ENCODE peak calls at places on chromosomes 11 and 22, in seven cellular contexts. One of them, this sample, is unnamed.

GRCh38 chr11:26199341-26199740 is 132.6 kb upstream of the ANO3 start:
- DNase-seq in NCI-H1436: no peak
- DNase-seq in T-helper 9 cell: no peak
- DNase-seq in NCI-H748 treated with DMSO at 0.1 percent for 48 hours: no peak
- DNase-seq in right lobe of liver: no peak
- DNase-seq in germinal center: no peak
- DNase-seq in stimulated activated CD8-positive, alpha-beta memory T cell treated with anti-CD3 and anti-CD28 coated beads, Interleukin-15, amount 100 ng/mL, for 1 hour: no peak
- DNase-seq in this sample: no peak

GRCh38 chr22:42080287-42080686 is 787 bp downstream of the SMDT1 start:
- DNase-seq in NCI-H748 treated with DMSO at 0.1 percent for 48 hours: no peak
- DNase-seq in right lobe of liver: no peak
- DNase-seq in T-helper 9 cell: no peak
- DNase-seq in germinal center: no peak
- DNase-seq in NCI-H1436: no peak
- DNase-seq in stimulated activated CD8-positive, alpha-beta memory T cell treated with anti-CD3 and anti-CD28 coated beads, Interleukin-15, amount 100 ng/mL, for 1 hour: no peak
- DNase-seq in this sample: no peak

GRCh38 chr11:77196961-77197360 is 68.9 kb downstream of the MYO7A start:
- DNase-seq in right lobe of liver: peak
- DNase-seq in T-helper 9 cell: no peak
- DNase-seq in stimulated activated CD8-positive, alpha-beta memory T cell treated with anti-CD3 and anti-CD28 coated beads, Interleukin-15, amount 100 ng/mL, for 1 hour: no peak
- DNase-seq in germinal center: no peak
- DNase-seq in NCI-H748 treated with DMSO at 0.1 percent for 48 hours: no peak
- DNase-seq in NCI-H1436: no peak
- DNase-seq in this sample: no peak

GRCh38 chr11:62680825-62681240 is 2.0 kb upstream of the UBXN1 start:
- DNase-seq in stimulated activated CD8-positive, alpha-beta memory T cell treated with anti-CD3 and anti-CD28 coated beads, Interleukin-15, amount 100 ng/mL, for 1 hour: no peak
- DNase-seq in germinal center: peak
- DNase-seq in NCI-H748 treated with DMSO at 0.1 percent for 48 hours: no peak
- DNase-seq in NCI-H1436: peak
- DNase-seq in right lobe of liver: no peak
- DNase-seq in T-helper 9 cell: no peak
- DNase-seq in this sample: peak

GRCh38 chr11:78961938-78962701 is 387.5 kb upstream of the NARS2 start:
- DNase-seq in NCI-H748 treated with DMSO at 0.1 percent for 48 hours: peak
- DNase-seq in NCI-H1436: peak
- DNase-seq in stimulated activated CD8-positive, alpha-beta memory T cell treated with anti-CD3 and anti-CD28 coated beads, Interleukin-15, amount 100 ng/mL, for 1 hour: no peak
- DNase-seq in T-helper 9 cell: no peak
- DNase-seq in right lobe of liver: no peak
- DNase-seq in germinal center: peak
- DNase-seq in this sample: no peak

GRCh38 chr11:6968816-6969215 is 42.6 kb downstream of the ZNF215 start:
- DNase-seq in right lobe of liver: no peak
- DNase-seq in NCI-H1436: no peak
- DNase-seq in NCI-H748 treated with DMSO at 0.1 percent for 48 hours: no peak
- DNase-seq in T-helper 9 cell: no peak
- DNase-seq in germinal center: no peak
- DNase-seq in stimulated activated CD8-positive, alpha-beta memory T cell treated with anti-CD3 and anti-CD28 coated beads, Interleukin-15, amount 100 ng/mL, for 1 hour: no peak
- DNase-seq in this sample: no peak

GRCh38 chr11:65642014-65642671 is 4.2 kb downstream of the SIPA1 start:
- DNase-seq in NCI-H748 treated with DMSO at 0.1 percent for 48 hours: no peak
- DNase-seq in germinal center: no peak
- DNase-seq in stimulated activated CD8-positive, alpha-beta memory T cell treated with anti-CD3 and anti-CD28 coated beads, Interleukin-15, amount 100 ng/mL, for 1 hour: no peak
- DNase-seq in T-helper 9 cell: no peak
- DNase-seq in NCI-H1436: no peak
- DNase-seq in right lobe of liver: peak
- DNase-seq in this sample: no peak

GRCh38 chr22:38740754-38741153 is 15.0 kb downstream of the SUN2 start:
- DNase-seq in T-helper 9 cell: no peak
- DNase-seq in NCI-H748 treated with DMSO at 0.1 percent for 48 hours: no peak
- DNase-seq in right lobe of liver: peak
- DNase-seq in stimulated activated CD8-positive, alpha-beta memory T cell treated with anti-CD3 and anti-CD28 coated beads, Interleukin-15, amount 100 ng/mL, for 1 hour: no peak
- DNase-seq in NCI-H1436: no peak
- DNase-seq in germinal center: no peak
- DNase-seq in this sample: no peak

GRCh38 chr11:40129276-40129675 is 1330.2 kb downstream of the LRRC4C start:
- DNase-seq in right lobe of liver: no peak
- DNase-seq in stimulated activated CD8-positive, alpha-beta memory T cell treated with anti-CD3 and anti-CD28 coated beads, Interleukin-15, amount 100 ng/mL, for 1 hour: no peak
- DNase-seq in T-helper 9 cell: no peak
- DNase-seq in NCI-H748 treated with DMSO at 0.1 percent for 48 hours: peak
- DNase-seq in germinal center: no peak
- DNase-seq in NCI-H1436: peak
- DNase-seq in this sample: no peak

GRCh38 chr11:26960265-26960664 is 33.6 kb upstream of the FIBIN start:
- DNase-seq in NCI-H748 treated with DMSO at 0.1 percent for 48 hours: no peak
- DNase-seq in right lobe of liver: no peak
- DNase-seq in germinal center: no peak
- DNase-seq in T-helper 9 cell: no peak
- DNase-seq in stimulated activated CD8-positive, alpha-beta memory T cell treated with anti-CD3 and anti-CD28 coated beads, Interleukin-15, amount 100 ng/mL, for 1 hour: no peak
- DNase-seq in NCI-H1436: no peak
- DNase-seq in this sample: no peak

GRCh38 chr11:62127426-62127825 is 3.6 kb downstream of the INCENP start:
- DNase-seq in germinal center: no peak
- DNase-seq in T-helper 9 cell: no peak
- DNase-seq in NCI-H1436: no peak
- DNase-seq in NCI-H748 treated with DMSO at 0.1 percent for 48 hours: no peak
- DNase-seq in stimulated activated CD8-positive, alpha-beta memory T cell treated with anti-CD3 and anti-CD28 coated beads, Interleukin-15, amount 100 ng/mL, for 1 hour: no peak
- DNase-seq in right lobe of liver: no peak
- DNase-seq in this sample: no peak

GRCh38 chr11:85551881-85552280 is 75.3 kb downstream of the DLG2 start:
- DNase-seq in NCI-H748 treated with DMSO at 0.1 percent for 48 hours: no peak
- DNase-seq in stimulated activated CD8-positive, alpha-beta memory T cell treated with anti-CD3 and anti-CD28 coated beads, Interleukin-15, amount 100 ng/mL, for 1 hour: no peak
- DNase-seq in germinal center: no peak
- DNase-seq in NCI-H1436: no peak
- DNase-seq in right lobe of liver: no peak
- DNase-seq in T-helper 9 cell: no peak
- DNase-seq in this sample: no peak

GRCh38 chr22:44648085-44648820 is 53.8 kb upstream of the PRR5 start:
- DNase-seq in right lobe of liver: peak
- DNase-seq in NCI-H1436: no peak
- DNase-seq in T-helper 9 cell: no peak
- DNase-seq in stimulated activated CD8-positive, alpha-beta memory T cell treated with anti-CD3 and anti-CD28 coated beads, Interleukin-15, amount 100 ng/mL, for 1 hour: no peak
- DNase-seq in NCI-H748 treated with DMSO at 0.1 percent for 48 hours: no peak
- DNase-seq in germinal center: no peak
- DNase-seq in this sample: no peak

GRCh38 chr11:66614073-66614472 is 2.4 kb upstream of the RBM14 start:
- DNase-seq in germinal center: no peak
- DNase-seq in NCI-H1436: no peak
- DNase-seq in NCI-H748 treated with DMSO at 0.1 percent for 48 hours: no peak
- DNase-seq in T-helper 9 cell: no peak
- DNase-seq in stimulated activated CD8-positive, alpha-beta memory T cell treated with anti-CD3 and anti-CD28 coated beads, Interleukin-15, amount 100 ng/mL, for 1 hour: no peak
- DNase-seq in right lobe of liver: peak
- DNase-seq in this sample: no peak

GRCh38 chr11:34192481-34193401 is 87.3 kb downstream of the NAT10 start:
- DNase-seq in germinal center: no peak
- DNase-seq in T-helper 9 cell: no peak
- DNase-seq in stimulated activated CD8-positive, alpha-beta memory T cell treated with anti-CD3 and anti-CD28 coated beads, Interleukin-15, amount 100 ng/mL, for 1 hour: no peak
- DNase-seq in NCI-H1436: no peak
- DNase-seq in NCI-H748 treated with DMSO at 0.1 percent for 48 hours: no peak
- DNase-seq in right lobe of liver: no peak
- DNase-seq in this sample: no peak

GRCh38 chr11:22666700-22667439 is 459 bp downstream of the GAS2 start:
- DNase-seq in T-helper 9 cell: no peak
- DNase-seq in stimulated activated CD8-positive, alpha-beta memory T cell treated with anti-CD3 and anti-CD28 coated beads, Interleukin-15, amount 100 ng/mL, for 1 hour: no peak
- DNase-seq in NCI-H1436: no peak
- DNase-seq in right lobe of liver: peak
- DNase-seq in germinal center: no peak
- DNase-seq in NCI-H748 treated with DMSO at 0.1 percent for 48 hours: no peak
- DNase-seq in this sample: peak

GRCh38 chr11:7575841-7576451 is 62.1 kb downstream of the PPFIBP2 start:
- DNase-seq in stimulated activated CD8-positive, alpha-beta memory T cell treated with anti-CD3 and anti-CD28 coated beads, Interleukin-15, amount 100 ng/mL, for 1 hour: no peak
- DNase-seq in germinal center: no peak
- DNase-seq in right lobe of liver: no peak
- DNase-seq in T-helper 9 cell: no peak
- DNase-seq in NCI-H748 treated with DMSO at 0.1 percent for 48 hours: no peak
- DNase-seq in NCI-H1436: no peak
- DNase-seq in this sample: no peak

GRCh38 chr11:45755281-45755859 is 49.6 kb upstream of the SLC35C1 start:
- DNase-seq in stimulated activated CD8-positive, alpha-beta memory T cell treated with anti-CD3 and anti-CD28 coated beads, Interleukin-15, amount 100 ng/mL, for 1 hour: no peak
- DNase-seq in right lobe of liver: no peak
- DNase-seq in NCI-H1436: no peak
- DNase-seq in germinal center: no peak
- DNase-seq in NCI-H748 treated with DMSO at 0.1 percent for 48 hours: no peak
- DNase-seq in T-helper 9 cell: no peak
- DNase-seq in this sample: no peak

GRCh38 chr11:117219001-117219400 is 12.9 kb downstream of the PCSK7 start:
- DNase-seq in T-helper 9 cell: no peak
- DNase-seq in germinal center: no peak
- DNase-seq in NCI-H748 treated with DMSO at 0.1 percent for 48 hours: no peak
- DNase-seq in NCI-H1436: no peak
- DNase-seq in stimulated activated CD8-positive, alpha-beta memory T cell treated with anti-CD3 and anti-CD28 coated beads, Interleukin-15, amount 100 ng/mL, for 1 hour: no peak
- DNase-seq in right lobe of liver: no peak
- DNase-seq in this sample: no peak

GRCh38 chr11:128174465-128175101 is 412.8 kb downstream of the ETS1 start:
- DNase-seq in T-helper 9 cell: no peak
- DNase-seq in NCI-H1436: no peak
- DNase-seq in right lobe of liver: no peak
- DNase-seq in germinal center: no peak
- DNase-seq in NCI-H748 treated with DMSO at 0.1 percent for 48 hours: no peak
- DNase-seq in stimulated activated CD8-positive, alpha-beta memory T cell treated with anti-CD3 and anti-CD28 coated beads, Interleukin-15, amount 100 ng/mL, for 1 hour: no peak
- DNase-seq in this sample: no peak